ENCODE peak calls at places on chromosomes 1 and 21, in ten cellular contexts. K, R, S, Z, P, C, Y, I, E and V are unnamed samples.

GRCh38 chr1:205243355-205244191 is 15.8 kb downstream of the TMCC2 start:
- DNase-seq in K (no peak), R (no peak), S (peak), Z (no peak), P (no peak), C (no peak), Y (no peak), I (no peak), E (no peak), V (no peak)

GRCh38 chr1:85580046-85580411 is 532 bp upstream of the CCN1 start:
- DNase-seq in K (peak), R (no peak), S (peak), Z (no peak), P (no peak), C (no peak), Y (peak), I (no peak), E (peak), V (no peak)

GRCh38 chr1:46535063-46535462 is 16.4 kb downstream of the KNCN start:
- DNase-seq in K (no peak), R (peak), S (peak), Z (peak), P (no peak), C (no peak), Y (no peak), I (peak), E (peak), V (no peak)

GRCh38 chr1:46613661-46614603 is 2.7 kb downstream of the MOB3C start:
- DNase-seq in K (peak), R (peak), S (peak), Z (no peak), P (peak), C (peak), Y (peak), I (no peak), E (peak), V (peak)

GRCh38 chr1:2968471-2968881 is 52.8 kb upstream of the ACTRT2 start:
- DNase-seq in K (no peak), R (no peak), S (peak), Z (no peak), P (no peak), C (no peak), Y (no peak), I (no peak), E (no peak), V (no peak)

GRCh38 chr1:76073471-76073870 is 1.1 kb upstream of the ST6GALNAC3 start:
- DNase-seq in K (no peak), R (no peak), S (no peak), Z (no peak), P (no peak), C (peak), Y (no peak), I (no peak), E (no peak), V (no peak)

GRCh38 chr21:20591294-20591693 is 406.9 kb upstream of the NCAM2 start:
- DNase-seq in K (no peak), R (no peak), S (no peak), Z (no peak), P (no peak), C (peak), Y (no peak), I (no peak), E (no peak), V (no peak)

GRCh38 chr21:31781737-31782136 is 49.8 kb upstream of the SCAF4 start:
- DNase-seq in K (no peak), R (no peak), S (no peak), Z (no peak), P (no peak), C (peak), Y (no peak), I (no peak), E (peak), V (peak)

GRCh38 chr1:16115468-16116363 is 40.2 kb downstream of the EPHA2 start:
- DNase-seq in K (peak), R (no peak), S (peak), Z (no peak), P (peak), C (no peak), Y (no peak), I (peak), E (no peak), V (no peak)

GRCh38 chr1:97427371-97427770 is 493.5 kb downstream of the DPYD start:
- DNase-seq in K (no peak), R (no peak), S (no peak), Z (no peak), P (no peak), C (no peak), Y (no peak), I (no peak), E (no peak), V (no peak)

GRCh38 chr1:190479028-190479427 is 1.4 kb upstream of the BRINP3 start:
- DNase-seq in K (no peak), R (no peak), S (no peak), Z (peak), P (peak), C (no peak), Y (no peak), I (no peak), E (no peak), V (no peak)

GRCh38 chr21:39655589-39655988 is 42.8 kb downstream of the B3GALT5 start:
- DNase-seq in K (no peak), R (no peak), S (no peak), Z (no peak), P (no peak), C (no peak), Y (no peak), I (no peak), E (no peak), V (no peak)

GRCh38 chr1:157110686-157111085 is 11.1 kb upstream of the ETV3L start:
- DNase-seq in K (no peak), R (no peak), S (no peak), Z (no peak), P (no peak), C (no peak), Y (no peak), I (peak), E (peak), V (no peak)

GRCh38 chr1:53583021-53583902 is 124.1 kb downstream of the DMRTB1 start:
- DNase-seq in K (no peak), R (no peak), S (no peak), Z (no peak), P (no peak), C (no peak), Y (no peak), I (no peak), E (no peak), V (no peak)

GRCh38 chr1:100607628-100608240 is 69.8 kb downstream of the GPR88 start:
- DNase-seq in K (no peak), R (no peak), S (no peak), Z (no peak), P (no peak), C (no peak), Y (no peak), I (peak), E (no peak), V (no peak)

GRCh38 chr1:192747305-192747704 is 61.5 kb upstream of the RGS2 start:
- DNase-seq in K (no peak), R (no peak), S (no peak), Z (no peak), P (no peak), C (peak), Y (no peak), I (no peak), E (no peak), V (no peak)

GRCh38 chr1:94739521-94740061 is 80.6 kb upstream of the SLC44A3 start:
- DNase-seq in K (no peak), R (no peak), S (no peak), Z (no peak), P (no peak), C (peak), Y (no peak), I (no peak), E (peak), V (no peak)

GRCh38 chr1:165539306-165539705 is 4.5 kb upstream of the LRRC52 start:
- DNase-seq in K (no peak), R (no peak), S (no peak), Z (peak), P (no peak), C (no peak), Y (no peak), I (no peak), E (no peak), V (no peak)

GRCh38 chr1:47850451-47850850 is 146.7 kb downstream of the TRABD2B start:
- DNase-seq in K (no peak), R (no peak), S (no peak), Z (no peak), P (no peak), C (no peak), Y (no peak), I (no peak), E (no peak), V (no peak)

GRCh38 chr21:38567577-38568360 is 69.5 kb upstream of the ERG start:
- DNase-seq in K (no peak), R (no peak), S (no peak), Z (no peak), P (peak), C (peak), Y (no peak), I (peak), E (no peak), V (no peak)

GRCh38 chr1:6082430-6082971 is 36.8 kb downstream of the KCNAB2 start:
- DNase-seq in K (no peak), R (no peak), S (no peak), Z (no peak), P (peak), C (no peak), Y (no peak), I (no peak), E (no peak), V (peak)

GRCh38 chr1:204723131-204723787 is 37.7 kb upstream of the LRRN2 start:
- DNase-seq in K (peak), R (no peak), S (no peak), Z (no peak), P (no peak), C (no peak), Y (no peak), I (peak), E (peak), V (no peak)

GRCh38 chr21:17352937-17353655 is 159.7 kb upstream of the CXADR start:
- DNase-seq in K (no peak), R (no peak), S (no peak), Z (no peak), P (no peak), C (no peak), Y (no peak), I (peak), E (no peak), V (no peak)

GRCh38 chr1:92882817-92883216 is 51.0 kb downstream of the RPL5 start:
- DNase-seq in K (no peak), R (peak), S (no peak), Z (no peak), P (no peak), C (no peak), Y (no peak), I (no peak), E (no peak), V (peak)

DNA sequence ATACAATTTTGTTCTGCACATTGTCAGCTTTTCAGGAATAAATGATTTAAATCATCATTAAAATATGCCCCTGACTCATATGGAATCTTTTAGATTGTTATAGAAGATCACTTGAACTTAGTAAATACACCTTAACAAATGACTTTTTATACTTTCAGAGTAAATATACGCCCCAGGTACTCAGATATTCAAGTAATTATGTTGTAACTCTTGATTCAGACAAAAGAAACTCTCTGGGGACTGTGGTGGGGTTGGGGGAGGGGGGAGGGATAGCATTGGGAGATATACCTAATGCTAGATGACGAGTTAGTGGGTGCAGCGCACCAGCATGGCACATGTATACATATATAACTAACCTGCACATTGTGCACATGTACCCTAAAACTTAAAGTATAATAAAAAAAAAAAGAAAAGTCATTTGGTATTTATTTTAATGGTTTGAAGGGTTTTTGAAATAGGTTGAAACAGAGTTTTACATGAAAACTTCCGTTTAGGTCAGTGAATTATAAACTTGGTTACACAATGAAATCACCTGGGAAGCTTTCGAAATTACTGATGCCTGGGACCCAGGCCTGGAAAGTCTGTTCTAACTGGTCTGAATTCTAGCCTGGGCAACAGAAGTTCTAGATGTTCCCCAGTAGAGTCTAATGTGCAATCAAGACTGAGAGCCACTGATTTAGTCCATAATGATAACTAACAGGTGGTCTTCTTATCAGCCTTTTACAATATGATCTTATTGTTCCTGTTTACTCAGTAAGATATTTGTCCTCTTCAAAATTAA is 320.5 kb upstream of the NR5A2 start:
- DNase-seq in K (no peak), R (no peak), S (no peak), Z (no peak), P (no peak), C (no peak), Y (no peak), I (no peak), E (no peak), V (peak)
- H3K4me3 ChIP-seq in K (no peak), R (no peak), S (no peak), Z (no peak), P (no peak), C (no peak), Y (no peak), I (no peak), E (no peak), V (no peak)

GRCh38 chr1:27522148-27522859 is 32.3 kb upstream of the WASF2 start:
- DNase-seq in K (no peak), R (no peak), S (no peak), Z (no peak), P (no peak), C (no peak), Y (no peak), I (peak), E (no peak), V (no peak)
- H3K27ac ChIP-seq in K (peak), R (peak), S (no peak), Z (no peak), P (no peak), C (no peak), Y (peak), I (peak), E (no peak), V (peak)

GRCh38 chr1:200916152-200916551 is 21.5 kb downstream of the INAVA start:
- DNase-seq in K (peak), R (no peak), S (peak), Z (no peak), P (peak), C (no peak), Y (no peak), I (no peak), E (no peak), V (no peak)
- TF ChIP-seq CTCF in K (peak), R (peak), S (no peak), Z (peak), P (peak), C (peak), Y (no peak), I (peak), E (no peak), V (no peak)

GRCh38 chr1:116914667-116915066 is 5.0 kb downstream of the PTGFRN start:
- DNase-seq in K (no peak), R (no peak), S (no peak), Z (no peak), P (no peak), C (no peak), Y (no peak), I (no peak), E (no peak), V (no peak)
- H3K4me3 ChIP-seq in K (no peak), R (no peak), S (no peak), Z (no peak), P (no peak), C (no peak), Y (peak), I (no peak), E (no peak), V (no peak)

GRCh38 chr1:228964178-228964819 is 229.0 kb downstream of the RHOU start:
- DNase-seq in K (no peak), R (peak), S (no peak), Z (no peak), P (no peak), C (peak), Y (peak), I (no peak), E (peak), V (no peak)
- H3K27ac ChIP-seq in K (no peak), R (peak), S (no peak), Z (no peak), P (no peak), C (peak), Y (peak), I (no peak), E (peak), V (peak)

DNA sequence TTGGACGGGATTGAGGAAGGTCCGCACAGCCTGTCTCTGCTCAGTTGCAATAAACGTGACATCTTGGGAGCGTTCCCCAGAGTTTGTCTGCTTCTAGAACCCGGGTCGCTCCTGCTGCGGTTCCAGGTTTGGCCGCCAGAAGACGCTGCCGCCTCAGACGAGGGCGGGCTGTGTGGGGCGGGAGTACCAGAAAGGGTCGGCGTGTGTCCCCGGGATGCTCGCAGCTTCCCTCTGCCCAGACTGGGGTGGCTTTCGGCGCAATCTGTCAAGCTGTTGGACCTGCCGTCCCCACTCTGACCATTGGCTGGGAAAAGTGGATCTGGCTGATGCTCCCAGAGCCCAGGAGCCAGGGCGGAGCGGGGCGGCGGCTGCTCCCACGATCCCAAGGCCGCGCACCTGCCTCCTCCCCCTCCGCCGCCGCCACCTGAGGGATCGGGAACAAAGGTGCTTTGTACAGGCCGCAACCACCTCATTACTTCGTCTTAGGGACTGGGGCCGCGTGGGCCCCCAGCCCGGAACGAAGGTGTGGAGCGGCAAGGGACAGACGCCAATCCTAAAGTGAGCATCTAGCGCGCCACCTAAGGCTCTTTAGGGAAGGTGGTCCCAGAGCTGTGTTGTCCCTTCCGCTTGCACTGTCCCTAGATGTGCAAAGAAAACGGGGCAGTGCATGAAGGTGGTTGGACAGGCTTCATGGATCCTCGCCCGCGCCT is 683 bp upstream of the EFNA4 start:
- DNase-seq in K (peak), R (peak), S (peak), Z (no peak), P (peak), C (peak), Y (no peak), I (peak), E (peak), V (peak)
- TF ChIP-seq CTCF in K (peak), R (peak), S (peak), Z (peak), P (peak), C (peak), Y (peak), I (peak), E (peak), V (peak)

GRCh38 chr1:38045431-38046332 is 911 bp downstream of the POU3F1 start:
- DNase-seq in K (peak), R (no peak), S (peak), Z (no peak), P (peak), C (no peak), Y (no peak), I (peak), E (peak), V (peak)

GRCh38 chr1:38043036-38043747 is 3.4 kb downstream of the POU3F1 start:
- DNase-seq in K (no peak), R (no peak), S (no peak), Z (no peak), P (no peak), C (no peak), Y (no peak), I (no peak), E (no peak), V (no peak)

GRCh38 chr1:38046333-38046883 is at the start of gene POU3F1:
- DNase-seq in K (no peak), R (no peak), S (peak), Z (no peak), P (peak), C (no peak), Y (no peak), I (no peak), E (no peak), V (peak)

GRCh38 chr1:38041941-38042834 is 4.4 kb downstream of the POU3F1 start:
- DNase-seq in K (no peak), R (no peak), S (no peak), Z (no peak), P (peak), C (no peak), Y (no peak), I (no peak), E (no peak), V (no peak)

DNA sequence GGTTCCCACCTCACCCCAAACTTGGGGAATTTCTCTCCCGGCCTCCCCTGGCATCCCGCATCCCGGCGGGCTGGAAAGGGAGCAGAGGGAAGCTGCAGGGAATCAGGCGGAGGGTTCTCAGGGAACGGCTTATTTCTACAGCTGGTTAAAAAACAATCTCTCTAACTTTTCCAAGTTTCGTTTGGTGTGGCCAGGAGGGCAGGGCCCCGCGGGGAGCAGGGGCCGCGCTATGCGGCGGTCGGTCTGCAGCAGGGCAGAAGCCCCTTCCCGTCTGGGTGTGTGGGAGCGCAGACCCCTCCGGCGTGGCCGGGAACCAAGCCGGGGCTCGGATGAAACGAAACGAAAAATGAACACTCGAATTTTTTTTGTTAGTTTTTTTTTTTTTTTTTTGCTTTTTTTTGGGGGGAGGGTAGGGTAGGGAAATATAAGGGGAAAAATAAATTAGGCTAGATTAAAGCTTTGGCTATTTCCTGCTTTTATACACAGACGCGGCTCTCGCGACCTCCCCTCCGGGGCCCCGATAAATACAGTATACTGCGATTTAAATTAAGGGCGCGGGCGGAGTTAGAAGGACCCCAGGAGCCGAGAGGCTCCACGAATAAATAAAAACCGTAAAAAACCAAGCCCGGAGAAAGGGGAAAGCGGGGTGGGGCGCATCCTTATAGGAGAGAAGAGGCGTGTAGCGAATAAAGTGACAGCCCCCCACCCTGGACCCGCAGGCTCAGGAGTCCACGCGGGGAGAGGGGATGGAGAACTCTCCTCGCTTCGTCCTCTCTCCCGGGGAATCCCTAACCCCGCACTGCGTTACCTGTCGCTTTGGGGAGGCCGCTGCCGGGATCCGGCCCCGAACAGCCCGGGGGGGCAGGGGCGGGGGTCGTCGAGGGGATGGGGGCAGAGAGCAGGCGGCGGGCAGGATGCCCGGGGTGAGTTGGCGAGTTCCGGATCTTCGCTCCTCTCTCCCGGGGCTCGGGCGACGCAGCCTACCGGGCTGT is 2.1 kb downstream of the POU3F1 start:
- DNase-seq in K (peak), R (no peak), S (peak), Z (no peak), P (no peak), C (no peak), Y (no peak), I (no peak), E (no peak), V (peak)
- H3K4me3 ChIP-seq in K (peak), R (no peak), S (no peak), Z (no peak), P (peak), C (peak), Y (no peak), I (peak), E (no peak), V (no peak)